ENCODE peak calls at places on chromosomes 4 and X, in nine cellular contexts. M, U, K, X, D, O, N, W and R are unnamed samples.

GRCh38 chr4:100109921-100110320 is 80.3 kb downstream of the DDIT4L start:
- DNase-seq in U (no peak), X (no peak), O (no peak), M (no peak), D (no peak), W (no peak), N (no peak), K (no peak), R (no peak)

GRCh38 chr4:142547974-142548373 is 298.1 kb downstream of the INPP4B start:
- DNase-seq in M (no peak), K (peak; percentile 47), O (no peak), U (peak; percentile 95), W (no peak), D (no peak), N (peak; percentile 91), X (no peak), R (no peak)

GRCh38 chrX:34365482-34365881 is 233.4 kb upstream of the FAM47A start:
- DNase-seq in M (no peak), U (peak; percentile 32), X (no peak), W (no peak), N (peak; percentile 41), O (no peak), K (peak; percentile 4), D (no peak), R (no peak)

GRCh38 chr4:8594097-8595038 is 1.8 kb downstream of the CPZ start:
- DNase-seq in W (peak; percentile 63), K (peak; percentile 85), D (peak; percentile 42), O (no peak), X (peak; percentile 65), N (peak; percentile 52), U (peak; percentile 62), M (no peak), R (no peak)

GRCh38 chr4:7964890-7965662 is 25.4 kb upstream of the AFAP1 start:
- DNase-seq in X (no peak), U (peak; percentile 95), K (peak; percentile 90), W (no peak), N (peak; percentile 93), D (peak; percentile 34), M (no peak), O (no peak), R (no peak)

GRCh38 chrX:69029696-69030245 is 135.5 kb downstream of the PJA1 start:
- DNase-seq in X (no peak), O (no peak), U (no peak), M (no peak), K (no peak), N (no peak), W (no peak), D (no peak), R (peak; percentile 74)

GRCh38 chr4:125043453-125043852 is 271.3 kb upstream of the FAT4 start:
- DNase-seq in K (peak; percentile 17), O (no peak), M (no peak), N (peak; percentile 43), U (peak; percentile 46), D (no peak), W (no peak), X (no peak), R (no peak)

GRCh38 chrX:119240356-119240755 is 4.3 kb downstream of the PGRMC1 start:
- DNase-seq in O (no peak), M (no peak), K (peak; percentile 45), U (no peak), W (no peak), X (no peak), N (peak; percentile 10), D (no peak), R (no peak)

GRCh38 chr4:7828926-7829325 is 110.7 kb downstream of the AFAP1 start:
- DNase-seq in X (no peak), W (no peak), D (no peak), O (no peak), K (peak; percentile 74), N (peak; percentile 43), M (no peak), U (peak; percentile 57), R (no peak)

GRCh38 chr4:52852696-52853095 is 9.4 kb upstream of the RASL11B start:
- DNase-seq in N (no peak), U (no peak), X (no peak), D (no peak), K (no peak), O (no peak), M (no peak), W (no peak), R (no peak)

GRCh38 chr4:102196221-102196620 is 149.1 kb downstream of the SLC39A8 start:
- DNase-seq in U (peak; percentile 38), W (no peak), O (no peak), M (no peak), X (no peak), D (no peak), K (peak; percentile 50), N (peak; percentile 53), R (no peak)

GRCh38 chr4:686371-687040 is 2.4 kb downstream of the SLC49A3 start:
- DNase-seq in O (no peak), W (no peak), M (peak; percentile 14), X (peak; percentile 42), N (no peak), U (no peak), K (no peak), D (peak; percentile 79), R (no peak)
- TF ChIP-seq CTCF in O (no peak), W (no peak), M (no peak), X (no peak), N (no peak), U (no peak), K (no peak), D (no peak), R (no peak)

DNA sequence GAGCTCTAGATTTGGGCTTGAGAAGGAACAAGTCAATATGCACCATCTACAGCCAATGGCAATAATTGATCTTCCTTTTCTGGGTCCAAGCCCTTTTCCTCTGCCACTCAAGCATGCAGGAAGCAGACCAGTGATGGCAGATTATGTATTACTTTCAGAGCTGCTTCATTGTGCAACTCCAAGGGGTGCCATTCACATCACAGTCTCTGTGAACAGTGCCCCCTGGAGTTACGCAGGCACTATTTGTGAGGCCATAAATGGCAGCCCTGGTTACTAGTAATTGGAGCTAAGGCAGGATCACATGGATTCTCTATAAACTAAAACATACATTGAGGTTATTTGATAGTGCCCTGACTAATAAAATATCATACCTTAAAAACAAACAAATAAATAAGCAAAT is 313.4 kb upstream of the SLC7A11 start:
- DNase-seq in M (no peak), D (no peak), X (no peak), K (peak; percentile 37), N (peak; percentile 25), W (no peak), O (no peak), U (peak; percentile 26), R (no peak)
- TF ChIP-seq CTCF in M (peak; percentile 60), D (no peak), X (no peak), K (peak; percentile 44), N (peak; percentile 14), W (peak; percentile 19), O (no peak), U (peak; percentile 23), R (peak; percentile 18)

DNA sequence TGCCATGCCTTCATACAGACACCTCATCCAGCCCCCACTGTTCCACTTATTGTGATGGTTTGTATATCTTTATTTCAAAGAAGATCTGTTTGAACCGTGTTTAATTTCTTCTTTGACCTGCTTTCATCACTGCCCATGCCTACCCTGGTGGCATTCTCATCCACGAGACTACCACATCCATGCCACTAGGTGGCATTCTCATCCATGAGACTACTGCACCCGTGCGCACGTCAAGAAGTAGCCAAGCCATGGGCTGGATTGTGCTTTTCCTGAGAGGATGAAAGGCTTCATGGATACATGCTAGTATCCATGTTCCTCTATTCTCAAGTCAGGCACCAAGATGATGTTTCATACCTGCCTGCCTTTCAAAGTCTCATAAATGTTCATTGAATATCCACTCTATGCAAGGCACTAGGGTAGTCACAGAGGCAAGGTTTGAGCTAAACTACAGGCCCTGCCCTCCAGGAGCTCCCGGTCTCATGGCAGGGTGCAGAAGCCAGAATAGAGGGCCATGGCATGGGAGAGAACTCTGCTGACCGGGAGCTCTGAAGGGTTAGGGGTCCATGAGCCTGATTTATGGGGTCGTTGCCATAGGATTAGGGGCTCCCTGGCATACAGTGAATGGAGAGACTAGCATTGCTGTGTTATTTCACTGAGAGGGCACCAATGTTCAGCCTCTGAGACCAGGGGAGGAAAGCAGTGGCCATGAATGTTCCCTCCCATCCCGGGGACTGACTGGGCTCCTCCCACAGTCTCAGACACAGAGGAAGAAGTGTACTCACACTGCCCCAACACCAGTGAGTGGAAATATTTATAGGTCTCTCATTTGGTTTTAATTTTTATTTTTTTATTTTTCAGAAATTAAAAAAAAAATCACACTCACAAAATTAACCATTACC is 24.8 kb upstream of the EOLA2 start:
- DNase-seq in M (no peak), N (peak; percentile 54), K (peak; percentile 62), D (no peak), X (peak; percentile 48), U (peak; percentile 42), O (peak; percentile 73), W (peak; percentile 6), R (no peak)
- TF ChIP-seq CTCF in M (peak; percentile 71), N (peak; percentile 74), K (peak; percentile 71), D (peak; percentile 71), X (peak; percentile 67), U (peak; percentile 59), O (peak; percentile 59), W (peak; percentile 56), R (peak; percentile 80)

GRCh38 chrX:12704706-12705105 is 86.5 kb upstream of the PRPS2 start:
- DNase-seq in W (no peak), M (no peak), U (no peak), D (no peak), X (no peak), N (no peak), O (no peak), K (no peak), R (no peak)

GRCh38 chrX:12700745-12701144 is 90.5 kb upstream of the PRPS2 start:
- DNase-seq in X (no peak), D (no peak), K (no peak), W (no peak), M (no peak), O (no peak), N (no peak), U (no peak), R (no peak)

GRCh38 chrX:12701625-12702024 is 89.6 kb upstream of the PRPS2 start:
- DNase-seq in U (peak; percentile 72), W (peak; percentile 52), N (peak; percentile 85), X (peak; percentile 18), M (peak; percentile 6), D (no peak), K (peak; percentile 62), O (no peak), R (no peak)

DNA sequence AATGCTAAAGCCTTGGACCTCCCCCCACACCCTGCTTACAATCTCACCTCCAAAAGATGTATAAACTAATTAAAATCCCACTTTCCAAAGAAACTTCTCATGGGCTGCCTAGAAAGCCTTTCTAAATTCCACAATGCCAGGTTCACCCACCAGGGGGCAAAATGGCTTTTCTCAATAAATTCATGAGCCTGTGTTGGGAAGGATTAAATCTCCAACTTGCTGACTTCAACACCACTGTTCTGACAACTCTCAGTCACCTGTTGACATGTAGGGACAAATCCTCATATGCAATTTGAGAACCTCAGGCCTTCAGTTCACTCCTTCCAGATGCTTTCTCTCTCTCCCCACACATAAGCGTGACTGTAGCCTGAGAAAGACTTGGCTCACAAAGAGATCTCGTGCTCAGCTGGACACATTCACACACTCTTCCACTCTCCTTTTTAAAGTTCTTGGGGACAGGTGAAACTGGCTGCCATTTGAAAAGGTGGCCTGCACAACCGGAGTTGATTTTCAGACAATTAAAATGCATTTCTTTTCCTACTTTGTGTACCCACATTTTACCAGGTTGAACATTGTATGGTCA is 88.6 kb upstream of the PRPS2 start:
- DNase-seq in K (no peak), D (no peak), X (no peak), W (no peak), M (no peak), O (no peak), U (peak; percentile 73), N (peak; percentile 79), R (no peak)
- TF ChIP-seq CTCF in K (peak; percentile 46), D (no peak), X (no peak), W (peak; percentile 46), M (peak; percentile 51), O (no peak), U (peak; percentile 37), N (peak; percentile 66), R (peak; percentile 22)